ENCODE peak calls at places on chromosomes 16 and 17, in five cellular contexts. T is activated gamma-delta T cell treated with Interleukin-2 at 50 U/mL for 16 hours, Y is GDM1, I is MCF 10A, N is GF-D8. J is an unnamed sample.

GRCh38 chr17:33322063-33322462 is 29.0 kb upstream of the ASIC2 start:
- DNase-seq in I (peak; percentile 0), N (no peak), T (no peak), Y (no peak), J (no peak)

GRCh38 chr17:36942631-36943125 is 5.4 kb downstream of the LHX1 start:
- DNase-seq in I (no peak), T (no peak), N (no peak), Y (no peak), J (no peak)

GRCh38 chr17:34711646-34712045 is 132.3 kb downstream of the TMEM132E start:
- DNase-seq in T (no peak), Y (no peak), I (no peak), N (no peak), J (no peak)

GRCh38 chr16:66342294-66342900 is 24.1 kb upstream of the CDH5 start:
- DNase-seq in N (no peak), T (peak; percentile 10), Y (no peak), I (no peak), J (no peak)

GRCh38 chr16:72877374-72878028 is 170.4 kb downstream of the ZFHX3 start:
- DNase-seq in Y (no peak), N (no peak), T (no peak), I (peak; percentile 94), J (peak; percentile 85)

GRCh38 chr16:69595127-69596036 is 29.6 kb downstream of the NFAT5 start:
- DNase-seq in T (no peak), I (peak; percentile 61), N (no peak), Y (no peak), J (peak; percentile 62)

GRCh38 chr16:58885528-58886170 is 151.5 kb upstream of the GOT2 start:
- DNase-seq in N (no peak), Y (no peak), T (no peak), I (no peak), J (peak; percentile 40)

GRCh38 chr17:80047176-80047575 is 10.7 kb downstream of the CCDC40 start:
- DNase-seq in Y (no peak), T (no peak), N (no peak), I (no peak), J (no peak)

GRCh38 chr17:71287246-71287828 is 833.5 kb upstream of the SOX9 start:
- DNase-seq in Y (no peak), T (no peak), N (no peak), I (no peak), J (no peak)

GRCh38 chr17:77312786-77313599 is 172.2 kb downstream of the SEC14L1 start:
- DNase-seq in I (no peak), N (no peak), Y (no peak), T (no peak), J (no peak)

GRCh38 chr16:50386819-50387218 is 18.0 kb upstream of the BRD7 start:
- DNase-seq in I (no peak), Y (no peak), T (no peak), N (no peak), J (no peak)

GRCh38 chr16:50247123-50247905 is 19.0 kb upstream of the ADCY7 start:
- DNase-seq in N (no peak), I (no peak), Y (no peak), T (no peak), J (no peak)

GRCh38 chr17:68087851-68088250 is 52.3 kb downstream of the KPNA2 start:
- DNase-seq in Y (no peak), I (no peak), N (no peak), T (no peak), J (no peak)

GRCh38 chr16:73390936-73391335 is 343.0 kb upstream of the ZFHX3 start:
- DNase-seq in I (peak; percentile 71), N (no peak), Y (no peak), T (no peak), J (no peak)

GRCh38 chr17:53454337-53454736 is 368.4 kb upstream of the KIF2B start:
- DNase-seq in T (no peak), Y (no peak), N (no peak), I (no peak), J (no peak)

GRCh38 chr16:68711421-68712139 is 25.5 kb upstream of the CDH1 start:
- DNase-seq in Y (peak; percentile 21), N (peak; percentile 20), T (no peak), I (no peak), J (no peak)

GRCh38 chr16:64627781-64628180 is 494.1 kb downstream of the CDH11 start:
- DNase-seq in N (no peak), Y (no peak), T (no peak), I (peak; percentile 78), J (no peak)

GRCh38 chr17:29215717-29216116 is 30.9 kb upstream of the CRYBA1 start:
- DNase-seq in T (no peak), N (no peak), Y (no peak), I (peak; percentile 90), J (peak; percentile 78)

GRCh38 chr17:81537856-81538555 is 9.8 kb downstream of the FSCN2 start:
- DNase-seq in Y (no peak), I (no peak), N (no peak), T (no peak), J (no peak)

GRCh38 chr17:73072254-73072962 is 20.1 kb downstream of the SLC39A11 start:
- DNase-seq in N (peak; percentile 66), T (no peak), Y (peak; percentile 67), I (no peak), J (no peak)

GRCh38 chr17:35892091-35892637 is 12.0 kb upstream of the CCL5 start:
- DNase-seq in T (peak; percentile 56), I (peak; percentile 76), N (no peak), Y (peak; percentile 13), J (peak; percentile 33)

GRCh38 chr16:50719401-50720337 is 22.2 kb upstream of the CYLD start:
- DNase-seq in N (no peak), I (peak; percentile 75), Y (no peak), T (peak; percentile 21), J (peak; percentile 58)

GRCh38 chr16:14401839-14402115 is 228.3 kb downstream of the PARN start:
- DNase-seq in Y (no peak), N (no peak), T (no peak), I (no peak), J (no peak)

GRCh38 chr16:65728652-65729051 is 606.8 kb upstream of the CDH11 start:
- DNase-seq in Y (no peak), T (no peak), I (no peak), N (no peak), J (no peak)

GRCh38 chr17:63816123-63816522 is 11.1 kb upstream of the PSMC5 start:
- DNase-seq in I (no peak), Y (no peak), N (no peak), T (no peak), J (no peak)

GRCh38 chr16:51569204-51569911 is 418.3 kb upstream of the SALL1 start:
- DNase-seq in Y (no peak), N (no peak), T (no peak), I (peak; percentile 90), J (peak; percentile 89)

GRCh38 chr16:86874141-86874540 is 295.8 kb downstream of the FOXL1 start:
- DNase-seq in I (peak; percentile 61), Y (no peak), T (no peak), N (no peak), J (peak; percentile 20)

GRCh38 chr17:8123695-8124349 is at the start of gene HES7:
- DNase-seq in I (peak; percentile 73), T (no peak), Y (no peak), N (no peak), J (no peak)